ENCODE peak calls at places on chromosomes 3 and 15, in six cellular contexts. A is GM12878, L is K562, N is NB4, X is HepG2, Z is endothelial cell of umbilical vein. D is an unnamed sample.

GRCh38 chr15:52252781-52253180 is 42.8 kb downstream of the MYO5C start:
- DNase-seq in A (no peak), L (no peak), N (peak; percentile 41), X (peak; percentile 35), Z (peak; percentile 90), D (peak; percentile 91)

GRCh38 chr3:11452312-11452711 is 180.1 kb downstream of the ATG7 start:
- DNase-seq in A (no peak), L (no peak), N (no peak), X (no peak), Z (no peak), D (no peak)

GRCh38 chr15:101386006-101386405 is 91.0 kb upstream of the SNRPA1 start:
- DNase-seq in A (no peak), L (no peak), N (no peak), X (no peak), Z (no peak), D (no peak)

GRCh38 chr3:169133178-169134161 is 530.0 kb downstream of the MECOM start:
- DNase-seq in A (no peak), L (no peak), N (peak; percentile 7), X (no peak), Z (peak; percentile 83), D (no peak)

GRCh38 chr3:101011086-101011485 is 17.9 kb upstream of the ABI3BP start:
- DNase-seq in A (no peak), L (no peak), N (no peak), X (no peak), Z (no peak), D (no peak)

GRCh38 chr3:2465842-2466241 is 367.2 kb downstream of the CNTN4 start:
- DNase-seq in A (no peak), L (no peak), N (no peak), X (no peak), Z (no peak), D (no peak)

GRCh38 chr3:73926360-73927202 is 301.8 kb upstream of the PDZRN3 start:
- DNase-seq in A (no peak), L (no peak), N (no peak), X (no peak), Z (no peak), D (no peak)

GRCh38 chr3:128854382-128854939 is 25.0 kb upstream of the ACAD9 start:
- DNase-seq in A (no peak), L (no peak), N (peak; percentile 94), X (no peak), Z (peak; percentile 9), D (peak; percentile 32)

GRCh38 chr15:48657891-48658591 is 12.5 kb upstream of the FBN1 start:
- DNase-seq in A (no peak), L (no peak), N (no peak), X (no peak), Z (no peak), D (no peak)

GRCh38 chr3:182530316-182530715 is 263.0 kb upstream of the ATP11B start:
- DNase-seq in A (no peak), L (no peak), N (no peak), X (no peak), Z (no peak), D (no peak)

GRCh38 chr15:42213481-42213880 is 5.4 kb upstream of the VPS39 start:
- DNase-seq in A (no peak), L (no peak), N (no peak), X (no peak), Z (no peak), D (no peak)

GRCh38 chr3:170709046-170709445 is 123.2 kb upstream of the SLC7A14 start:
- DNase-seq in A (no peak), L (no peak), N (peak; percentile 42), X (no peak), Z (no peak), D (no peak)

GRCh38 chr15:81863157-81863556 is 182.7 kb downstream of the MEX3B start:
- DNase-seq in A (no peak), L (no peak), N (no peak), X (no peak), Z (no peak), D (no peak)

GRCh38 chr3:82114589-82114988 is 353.1 kb upstream of the GBE1 start:
- DNase-seq in A (no peak), L (no peak), N (no peak), X (no peak), Z (no peak), D (no peak)

GRCh38 chr3:63655519-63655918 is 3.0 kb downstream of the SNTN start:
- DNase-seq in A (no peak), L (no peak), N (no peak), X (no peak), Z (no peak), D (no peak)

GRCh38 chr3:104909721-104910120 is 457.0 kb upstream of the ALCAM start:
- DNase-seq in A (no peak), L (no peak), N (no peak), X (no peak), Z (peak; percentile 59), D (no peak)

GRCh38 chr3:46660003-46660402 is 33.5 kb downstream of the ALS2CL start:
- DNase-seq in A (no peak), L (no peak), N (no peak), X (no peak), Z (no peak), D (no peak)

GRCh38 chr15:41557673-41558399 is 1.2 kb upstream of the TYRO3 start:
- DNase-seq in A (peak; percentile 7), L (peak; percentile 80), N (peak; percentile 81), X (peak; percentile 47), Z (peak; percentile 82), D (peak; percentile 57)

GRCh38 chr3:87792532-87793321 is 266.1 kb downstream of the CGGBP1 start:
- DNase-seq in A (no peak), L (peak; percentile 57), N (no peak), X (no peak), Z (no peak), D (peak; percentile 31)

GRCh38 chr15:31361764-31362120 is 35.1 kb downstream of the KLF13 start:
- DNase-seq in A (no peak), L (no peak), N (no peak), X (no peak), Z (no peak), D (peak; percentile 18)

GRCh38 chr3:72008226-72008996 is 223.5 kb upstream of the PROK2 start:
- DNase-seq in A (no peak), L (no peak), N (peak; percentile 59), X (no peak), Z (no peak), D (no peak)

GRCh38 chr3:124599779-124600693 is 130.2 kb upstream of the UMPS start:
- DNase-seq in A (no peak), L (no peak), N (no peak), X (peak; percentile 53), Z (peak; percentile 15), D (no peak)

GRCh38 chr15:69557340-69558137 is 104.9 kb downstream of the RPLP1 start:
- DNase-seq in A (no peak), L (no peak), N (no peak), X (peak; percentile 82), Z (peak; percentile 92), D (peak; percentile 91)

GRCh38 chr3:20056727-20057611 is 16.7 kb downstream of the KAT2B start:
- DNase-seq in A (no peak), L (no peak), N (no peak), X (no peak), Z (peak; percentile 77), D (no peak)

GRCh38 chr3:170725285-170725731 is 139.4 kb upstream of the SLC7A14 start:
- DNase-seq in A (no peak), L (no peak), N (no peak), X (no peak), Z (no peak), D (no peak)

GRCh38 chr3:107525101-107525953 is 2.6 kb downstream of the BBX start:
- DNase-seq in A (no peak), L (peak; percentile 5), N (peak; percentile 51), X (no peak), Z (peak; percentile 52), D (no peak)

GRCh38 chr3:32570426-32571191 is at the start of gene DYNC1LI1:
- DNase-seq in A (peak; percentile 65), L (peak; percentile 98), N (peak; percentile 93), X (peak; percentile 80), Z (peak; percentile 95), D (peak; percentile 92)

GRCh38 chr3:56962200-56962599 is 98.3 kb upstream of the SPATA12 start:
- DNase-seq in A (no peak), L (no peak), N (no peak), X (no peak), Z (no peak), D (no peak)

GRCh38 chr15:32840481-32841245 is 122.9 kb downstream of the GREM1 start:
- DNase-seq in A (no peak), L (no peak), N (no peak), X (no peak), Z (no peak), D (no peak)

GRCh38 chr3:71109241-71109976 is 474.1 kb downstream of the FOXP1 start:
- DNase-seq in A (no peak), L (no peak), N (no peak), X (no peak), Z (peak; percentile 86), D (no peak)

GRCh38 chr3:107524214-107525100 is 1.7 kb downstream of the BBX start:
- DNase-seq in A (no peak), L (peak; percentile 44), N (peak; percentile 56), X (peak; percentile 41), Z (peak; percentile 59), D (peak; percentile 54)

GRCh38 chr3:178525180-178525704 is 11.0 kb upstream of the KCNMB2 start:
- DNase-seq in A (no peak), L (no peak), N (no peak), X (no peak), Z (no peak), D (no peak)
- TF ChIP-seq MYC in A (no peak), L (no peak), N (no peak), X (no peak), Z (no peak), D (no peak)

DNA sequence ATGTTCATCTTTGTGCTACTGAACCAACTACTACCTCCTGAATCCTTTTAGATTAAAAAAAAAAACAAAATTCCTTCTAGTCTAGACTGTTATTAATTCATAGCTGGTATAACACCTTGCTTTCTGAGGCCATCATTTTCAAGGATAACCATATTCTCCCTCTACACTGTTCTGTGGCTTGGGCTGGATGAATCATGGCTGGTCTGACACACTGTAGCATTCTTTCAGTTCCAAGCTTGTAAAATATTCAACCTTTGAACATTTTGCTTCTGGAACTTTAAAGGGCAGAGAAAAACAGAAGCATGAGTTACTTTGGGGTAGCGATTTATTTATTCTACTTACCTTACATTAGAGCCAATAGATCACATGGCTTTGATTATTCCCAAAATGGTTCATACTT is 7.6 kb downstream of the HSPBAP1 start:
- DNase-seq in A (no peak), L (no peak), N (no peak), X (peak; percentile 40), Z (no peak), D (peak; percentile 13)
- TF ChIP-seq MYC in A (no peak), L (no peak), N (no peak), X (no peak), Z (no peak), D (no peak)

GRCh38 chr3:62421275-62421674 is 47.9 kb upstream of the FEZF2 start:
- DNase-seq in A (no peak), L (no peak), N (no peak), X (no peak), Z (no peak), D (no peak)
- TF ChIP-seq MYC in A (no peak), L (no peak), N (no peak), X (no peak), Z (no peak), D (no peak)

DNA sequence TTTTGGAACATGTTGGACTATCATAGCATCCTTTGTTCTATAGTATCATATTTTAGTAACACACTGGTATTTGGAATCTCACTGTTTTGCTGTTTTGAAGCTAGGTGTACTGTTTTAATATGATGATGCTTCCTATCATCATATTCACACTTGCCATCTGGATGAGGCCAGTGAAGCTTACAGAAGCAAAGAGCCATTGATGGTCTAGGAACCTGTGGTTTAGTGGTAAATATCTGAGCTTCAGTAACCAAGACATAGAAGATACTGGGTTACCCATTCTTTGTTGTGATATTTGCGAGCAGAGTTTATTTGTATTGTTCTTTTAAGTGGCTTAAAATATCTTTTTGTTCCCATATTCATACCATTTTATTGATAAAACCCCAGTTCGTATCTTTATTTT is 304.1 kb downstream of the SATB1 start:
- DNase-seq in A (no peak), L (no peak), N (no peak), X (no peak), Z (no peak), D (no peak)
- TF ChIP-seq MYC in A (no peak), L (no peak), N (no peak), X (no peak), Z (no peak), D (no peak)

D was measured in A549.